ENCODE peak calls at places on chromosomes 13 and 19, in six cellular contexts. One of them, this sample, is unnamed.

GRCh38 chr19:2475018-2475701 is 767 bp upstream of the GADD45B start:
- DNase-seq in neuronal stem cell: no peak
- DNase-seq in mesendoderm: peak; percentile 87
- DNase-seq in trophoblast cell: peak; percentile 64
- DNase-seq in H1: no peak
- DNase-seq in IMR-90: peak; percentile 48
- DNase-seq in this sample: peak; percentile 77

GRCh38 chr19:13492128-13492527 is 14.2 kb downstream of the CACNA1A start:
- DNase-seq in neuronal stem cell: no peak
- DNase-seq in mesendoderm: peak; percentile 77
- DNase-seq in trophoblast cell: no peak
- DNase-seq in H1: no peak
- DNase-seq in IMR-90: peak; percentile 93
- DNase-seq in this sample: no peak

GRCh38 chr13:98842858-98843481 is 90.5 kb upstream of the SLC15A1 start:
- DNase-seq in neuronal stem cell: peak; percentile 68
- DNase-seq in mesendoderm: peak; percentile 84
- DNase-seq in trophoblast cell: peak; percentile 80
- DNase-seq in H1: no peak
- DNase-seq in IMR-90: peak; percentile 80
- DNase-seq in this sample: peak; percentile 76

GRCh38 chr19:19109601-19110000 is 28.7 kb downstream of the TMEM161A start:
- DNase-seq in neuronal stem cell: no peak
- DNase-seq in mesendoderm: no peak
- DNase-seq in trophoblast cell: peak; percentile 54
- DNase-seq in H1: no peak
- DNase-seq in IMR-90: peak; percentile 38
- DNase-seq in this sample: peak; percentile 17

GRCh38 chr19:13781547-13781946 is 7.3 kb downstream of the C19orf53 start:
- DNase-seq in neuronal stem cell: peak; percentile 64
- DNase-seq in mesendoderm: peak; percentile 91
- DNase-seq in trophoblast cell: peak; percentile 93
- DNase-seq in H1: no peak
- DNase-seq in IMR-90: peak; percentile 81
- DNase-seq in this sample: peak; percentile 96

GRCh38 chr13:63184693-63185092 is 1769.0 kb upstream of the PCDH20 start:
- DNase-seq in neuronal stem cell: peak; percentile 47
- DNase-seq in mesendoderm: peak; percentile 97
- DNase-seq in trophoblast cell: peak; percentile 62
- DNase-seq in H1: peak; percentile 76
- DNase-seq in IMR-90: peak; percentile 88
- DNase-seq in this sample: peak; percentile 42

GRCh38 chr19:32652893-32653625 is 21.9 kb downstream of the ANKRD27 start:
- DNase-seq in neuronal stem cell: no peak
- DNase-seq in mesendoderm: no peak
- DNase-seq in trophoblast cell: peak; percentile 63
- DNase-seq in H1: no peak
- DNase-seq in IMR-90: peak; percentile 81
- DNase-seq in this sample: no peak

GRCh38 chr13:51156666-51157065 is 45.6 kb upstream of the C13orf42 start:
- DNase-seq in neuronal stem cell: no peak
- DNase-seq in mesendoderm: no peak
- DNase-seq in trophoblast cell: no peak
- DNase-seq in H1: no peak
- DNase-seq in IMR-90: no peak
- DNase-seq in this sample: no peak

GRCh38 chr13:102610296-102610895 is 13.6 kb downstream of the TPP2 start:
- DNase-seq in neuronal stem cell: no peak
- DNase-seq in mesendoderm: no peak
- DNase-seq in trophoblast cell: no peak
- DNase-seq in H1: no peak
- DNase-seq in IMR-90: no peak
- DNase-seq in this sample: no peak

GRCh38 chr13:81104316-81104715 is 763.4 kb upstream of the SPRY2 start:
- DNase-seq in neuronal stem cell: no peak
- DNase-seq in mesendoderm: no peak
- DNase-seq in trophoblast cell: no peak
- DNase-seq in H1: no peak
- DNase-seq in IMR-90: no peak
- DNase-seq in this sample: no peak

GRCh38 chr13:80000679-80001509 is 340.0 kb downstream of the SPRY2 start:
- DNase-seq in neuronal stem cell: no peak
- DNase-seq in mesendoderm: no peak
- DNase-seq in trophoblast cell: no peak
- DNase-seq in H1: no peak
- DNase-seq in IMR-90: no peak
- DNase-seq in this sample: no peak

GRCh38 chr19:12766051-12766521 is 9.3 kb downstream of the HOOK2 start:
- DNase-seq in neuronal stem cell: no peak
- DNase-seq in mesendoderm: no peak
- DNase-seq in trophoblast cell: peak; percentile 91
- DNase-seq in H1: no peak
- DNase-seq in IMR-90: peak; percentile 73
- DNase-seq in this sample: no peak

GRCh38 chr19:41541990-41542584 is 33.9 kb upstream of the CEACAM21 start:
- DNase-seq in neuronal stem cell: peak; percentile 63
- DNase-seq in mesendoderm: peak; percentile 67
- DNase-seq in trophoblast cell: peak; percentile 53
- DNase-seq in H1: no peak
- DNase-seq in IMR-90: peak; percentile 4
- DNase-seq in this sample: peak; percentile 13

GRCh38 chr19:11581740-11582139 is 4.3 kb upstream of the ACP5 start:
- DNase-seq in neuronal stem cell: no peak
- DNase-seq in mesendoderm: no peak
- DNase-seq in trophoblast cell: no peak
- DNase-seq in H1: no peak
- DNase-seq in IMR-90: peak; percentile 52
- DNase-seq in this sample: peak; percentile 58

GRCh38 chr13:25911020-25911419 is 140.8 kb downstream of the SHISA2 start:
- DNase-seq in neuronal stem cell: peak; percentile 92
- DNase-seq in mesendoderm: peak; percentile 84
- DNase-seq in trophoblast cell: no peak
- DNase-seq in H1: peak; percentile 74
- DNase-seq in IMR-90: no peak
- DNase-seq in this sample: no peak
- H3K4me3 ChIP-seq in neuronal stem cell: no peak overlapping the region
- H3K4me3 ChIP-seq in mesendoderm: no peak overlapping the region
- H3K4me3 ChIP-seq in trophoblast cell: no peak overlapping the region
- H3K4me3 ChIP-seq in H1: no peak overlapping the region
- H3K4me3 ChIP-seq in IMR-90: no peak overlapping the region
- H3K4me3 ChIP-seq in this sample: no peak overlapping the region

GRCh38 chr19:43575955-43576451 is 402 bp downstream of the PINLYP start:
- DNase-seq in neuronal stem cell: no peak
- DNase-seq in mesendoderm: no peak
- DNase-seq in trophoblast cell: peak; percentile 60
- DNase-seq in H1: no peak
- DNase-seq in IMR-90: no peak
- DNase-seq in this sample: no peak
- H3K18ac ChIP-seq in neuronal stem cell: peak overlapping the region; percentile 61
- H3K18ac ChIP-seq in mesendoderm: no peak overlapping the region
- H3K18ac ChIP-seq in trophoblast cell: no peak overlapping the region
- H3K18ac ChIP-seq in H1: peak overlapping the region; percentile 71
- H3K18ac ChIP-seq in IMR-90: no peak overlapping the region
- H3K18ac ChIP-seq in this sample: peak overlapping the region; percentile 89

GRCh38 chr13:112711528-112712265 is 21.9 kb downstream of the ATP11A start:
- DNase-seq in neuronal stem cell: peak; percentile 91
- DNase-seq in mesendoderm: peak; percentile 100
- DNase-seq in trophoblast cell: peak; percentile 97
- DNase-seq in H1: peak; percentile 86
- DNase-seq in IMR-90: peak; percentile 98
- DNase-seq in this sample: peak; percentile 98

GRCh38 chr13:112710855-112711527 is 21.2 kb downstream of the ATP11A start:
- DNase-seq in neuronal stem cell: no peak
- DNase-seq in mesendoderm: no peak
- DNase-seq in trophoblast cell: no peak
- DNase-seq in H1: no peak
- DNase-seq in IMR-90: no peak
- DNase-seq in this sample: no peak

GRCh38 chr13:112713517-112714253 is 23.8 kb downstream of the ATP11A start:
- DNase-seq in neuronal stem cell: no peak
- DNase-seq in mesendoderm: no peak
- DNase-seq in trophoblast cell: no peak
- DNase-seq in H1: no peak
- DNase-seq in IMR-90: no peak
- DNase-seq in this sample: no peak

GRCh38 chr13:112714366-112714765 is 24.5 kb downstream of the ATP11A start:
- DNase-seq in neuronal stem cell: no peak
- DNase-seq in mesendoderm: no peak
- DNase-seq in trophoblast cell: no peak
- DNase-seq in H1: no peak
- DNase-seq in IMR-90: no peak
- DNase-seq in this sample: no peak

DNA sequence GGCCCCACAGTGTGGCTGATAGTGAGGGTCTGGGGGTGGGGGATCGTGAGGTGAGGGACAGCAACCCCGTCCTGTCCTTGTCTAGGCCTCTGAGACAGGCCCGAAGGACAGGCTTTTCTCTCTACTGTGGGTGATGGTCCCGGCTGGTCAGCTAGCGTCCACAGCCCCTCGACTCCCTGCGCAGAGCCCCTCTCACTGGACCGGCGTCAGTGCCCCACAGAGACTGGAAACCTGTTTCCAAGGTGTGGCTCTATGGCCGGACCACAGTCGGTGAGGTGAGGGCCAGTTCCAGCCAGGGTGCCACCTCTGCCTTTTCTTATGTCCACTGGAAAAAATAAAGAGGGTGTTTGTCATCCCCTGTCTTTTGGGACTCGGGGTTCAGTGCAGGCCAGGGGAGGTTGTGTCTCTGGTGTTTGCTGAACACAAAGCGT is 22.6 kb downstream of the ATP11A start:
- DNase-seq in neuronal stem cell: no peak
- DNase-seq in mesendoderm: no peak
- DNase-seq in trophoblast cell: no peak
- DNase-seq in H1: no peak
- DNase-seq in IMR-90: no peak
- DNase-seq in this sample: no peak
- H2AK5ac ChIP-seq in neuronal stem cell: peak overlapping the region; percentile 33
- H2AK5ac ChIP-seq in mesendoderm: peak overlapping the region; percentile 5
- H2AK5ac ChIP-seq in trophoblast cell: peak overlapping the region; percentile 31
- H2AK5ac ChIP-seq in H1: peak overlapping the region; percentile 57
- H2AK5ac ChIP-seq in IMR-90: peak overlapping the region; percentile 92
- H2AK5ac ChIP-seq in this sample: peak overlapping the region; percentile 40

DNA sequence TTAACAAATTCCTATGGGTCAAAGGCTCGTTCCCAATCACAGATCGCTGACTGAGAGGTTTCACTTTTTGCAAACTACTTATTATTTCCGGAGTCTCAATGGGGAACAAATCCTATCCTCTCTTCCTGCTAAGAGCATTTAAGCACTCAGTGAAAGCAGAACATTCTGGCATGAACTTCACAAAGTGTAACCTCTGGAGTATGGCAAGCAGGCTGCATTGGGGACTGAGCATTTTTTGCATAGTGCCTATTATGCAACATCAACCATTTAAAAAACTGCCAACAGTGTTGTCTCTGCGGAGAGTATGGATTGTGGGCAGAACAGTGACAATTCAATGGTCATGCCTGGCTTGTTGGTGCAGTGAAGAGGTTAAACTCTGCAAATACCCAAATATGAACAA is 484.6 kb downstream of the OLFM4 start:
- DNase-seq in neuronal stem cell: no peak
- DNase-seq in mesendoderm: peak; percentile 1
- DNase-seq in trophoblast cell: no peak
- DNase-seq in H1: no peak
- DNase-seq in IMR-90: no peak
- DNase-seq in this sample: no peak
- H3K4me3 ChIP-seq in neuronal stem cell: no peak overlapping the region
- H3K4me3 ChIP-seq in mesendoderm: no peak overlapping the region
- H3K4me3 ChIP-seq in trophoblast cell: no peak overlapping the region
- H3K4me3 ChIP-seq in H1: no peak overlapping the region
- H3K4me3 ChIP-seq in IMR-90: no peak overlapping the region
- H3K4me3 ChIP-seq in this sample: no peak overlapping the region

GRCh38 chr19:50908311-50908710 is 2.9 kb downstream of the KLK4 start:
- DNase-seq in neuronal stem cell: no peak
- DNase-seq in mesendoderm: no peak
- DNase-seq in trophoblast cell: no peak
- DNase-seq in H1: no peak
- DNase-seq in IMR-90: no peak
- DNase-seq in this sample: no peak

GRCh38 chr19:50910722-50911121 is 473 bp downstream of the KLK4 start:
- DNase-seq in neuronal stem cell: no peak
- DNase-seq in mesendoderm: no peak
- DNase-seq in trophoblast cell: no peak
- DNase-seq in H1: no peak
- DNase-seq in IMR-90: no peak
- DNase-seq in this sample: no peak

GRCh38 chr19:50912102-50912599 is 956 bp upstream of the KLK4 start:
- DNase-seq in neuronal stem cell: no peak
- DNase-seq in mesendoderm: no peak
- DNase-seq in trophoblast cell: no peak
- DNase-seq in H1: no peak
- DNase-seq in IMR-90: no peak
- DNase-seq in this sample: no peak

GRCh38 chr19:50911206-50912101 is at the start of gene KLK4:
- DNase-seq in neuronal stem cell: no peak
- DNase-seq in mesendoderm: no peak
- DNase-seq in trophoblast cell: no peak
- DNase-seq in H1: no peak
- DNase-seq in IMR-90: no peak
- DNase-seq in this sample: no peak

GRCh38 chr19:50909240-50910070 is 1.7 kb downstream of the KLK4 start:
- DNase-seq in neuronal stem cell: peak; percentile 94
- DNase-seq in mesendoderm: peak; percentile 97
- DNase-seq in trophoblast cell: no peak
- DNase-seq in H1: peak; percentile 95
- DNase-seq in IMR-90: no peak
- DNase-seq in this sample: no peak
- H3K18ac ChIP-seq in neuronal stem cell: peak overlapping the region; percentile 73
- H3K18ac ChIP-seq in mesendoderm: no peak overlapping the region
- H3K18ac ChIP-seq in trophoblast cell: no peak overlapping the region
- H3K18ac ChIP-seq in H1: no peak overlapping the region
- H3K18ac ChIP-seq in IMR-90: no peak overlapping the region
- H3K18ac ChIP-seq in this sample: no peak overlapping the region

GRCh38 chr13:44578064-44578394 is 1.9 kb upstream of the TSC22D1 start:
- DNase-seq in neuronal stem cell: no peak
- DNase-seq in mesendoderm: peak; percentile 74
- DNase-seq in trophoblast cell: no peak
- DNase-seq in H1: no peak
- DNase-seq in IMR-90: no peak
- DNase-seq in this sample: no peak
- H2AK5ac ChIP-seq in neuronal stem cell: peak overlapping the region; percentile 48
- H2AK5ac ChIP-seq in mesendoderm: no peak overlapping the region
- H2AK5ac ChIP-seq in trophoblast cell: no peak overlapping the region
- H2AK5ac ChIP-seq in H1: peak overlapping the region; percentile 32
- H2AK5ac ChIP-seq in IMR-90: peak overlapping the region; percentile 27
- H2AK5ac ChIP-seq in this sample: peak overlapping the region; percentile 0

GRCh38 chr19:36838784-36839324 is 667 bp upstream of the ZNF790 start:
- DNase-seq in neuronal stem cell: no peak
- DNase-seq in mesendoderm: no peak
- DNase-seq in trophoblast cell: no peak
- DNase-seq in H1: no peak
- DNase-seq in IMR-90: peak; percentile 8
- DNase-seq in this sample: no peak
- H3K4me3 ChIP-seq in neuronal stem cell: peak overlapping the region; percentile 62
- H3K4me3 ChIP-seq in mesendoderm: peak overlapping the region; percentile 78
- H3K4me3 ChIP-seq in trophoblast cell: peak overlapping the region; percentile 80
- H3K4me3 ChIP-seq in H1: peak overlapping the region; percentile 90
- H3K4me3 ChIP-seq in IMR-90: peak overlapping the region; percentile 70
- H3K4me3 ChIP-seq in this sample: peak overlapping the region; percentile 93

This sample was measured in mesenchymal stem cell.